ENCODE peak calls at places on chromosomes 1 and 21, in eight cellular contexts. I is mammary epithelial cell, O is RWPE1, T is HL-60, U is uterus, X is brain microvascular endothelial cell, P is foreskin keratinocyte, N is cardiac muscle cell. A is an unnamed sample.

GRCh38 chr1:156082111-156083091 is at the start of gene MEX3A:
- DNase-seq in P (no peak), O (peak), N (peak), I (no peak), T (peak), U (peak), X (peak), A (peak)

GRCh38 chr1:50109647-50110075 is 941 bp downstream of the ELAVL4 start:
- DNase-seq in T (no peak), O (no peak), U (no peak), X (no peak), N (no peak), P (no peak), I (peak), A (no peak)

GRCh38 chr1:228092342-228093049 is 10.0 kb downstream of the ARF1 start:
- DNase-seq in N (no peak), X (no peak), U (no peak), I (no peak), O (no peak), T (no peak), P (no peak), A (no peak)

GRCh38 chr1:104235141-104235540 is 485.4 kb downstream of the AMY1C start:
- DNase-seq in T (no peak), P (no peak), N (no peak), I (no peak), U (no peak), O (no peak), X (no peak), A (no peak)

GRCh38 chr21:38298833-38299232 is 42.0 kb downstream of the KCNJ15 start:
- DNase-seq in U (no peak), P (no peak), T (no peak), O (no peak), X (no peak), I (no peak), N (no peak), A (no peak)

GRCh38 chr1:219130536-219130935 is 43.1 kb upstream of the LYPLAL1 start:
- DNase-seq in P (no peak), X (no peak), O (no peak), I (no peak), T (no peak), N (no peak), U (no peak), A (no peak)

GRCh38 chr1:160837558-160838205 is 25.0 kb downstream of the CD244 start:
- DNase-seq in O (no peak), N (no peak), T (peak), U (no peak), I (peak), P (no peak), X (peak), A (peak)

GRCh38 chr1:13951793-13952751 is 252.1 kb downstream of the PRDM2 start:
- DNase-seq in U (no peak), T (no peak), P (no peak), O (no peak), I (no peak), X (no peak), N (no peak), A (no peak)

GRCh38 chr1:5896706-5897105 is 95.5 kb downstream of the NPHP4 start:
- DNase-seq in N (no peak), I (no peak), O (no peak), X (no peak), T (no peak), U (no peak), P (no peak), A (peak)

GRCh38 chr1:13699510-13699909 is 478 bp upstream of the PRDM2 start:
- DNase-seq in P (no peak), N (no peak), I (no peak), O (peak), T (no peak), U (no peak), X (peak), A (no peak)

GRCh38 chr1:212225416-212225815 is 59.8 kb upstream of the PPP2R5A start:
- DNase-seq in P (no peak), N (no peak), U (no peak), I (no peak), X (no peak), O (no peak), T (no peak), A (no peak)

GRCh38 chr1:220711086-220711809 is 21.1 kb downstream of the C1orf115 start:
- DNase-seq in T (peak), I (no peak), P (no peak), N (no peak), X (no peak), U (no peak), O (no peak), A (no peak)

GRCh38 chr1:155968670-155969069 is 9.7 kb downstream of the ARHGEF2 start:
- DNase-seq in T (no peak), O (no peak), N (peak), I (no peak), P (no peak), X (no peak), U (no peak), A (peak)

GRCh38 chr1:117796226-117796625 is 133.2 kb downstream of the GDAP2 start:
- DNase-seq in U (no peak), P (no peak), T (no peak), I (peak), O (no peak), N (no peak), X (peak), A (no peak)

GRCh38 chr1:161235957-161236775 is 1.8 kb downstream of the NR1I3 start:
- DNase-seq in I (no peak), N (no peak), T (no peak), U (no peak), X (no peak), O (no peak), P (no peak), A (no peak)

GRCh38 chr1:238221738-238222137 is 331.0 kb upstream of the ZP4 start:
- DNase-seq in O (no peak), U (no peak), P (no peak), N (no peak), X (no peak), T (no peak), I (no peak), A (no peak)

GRCh38 chr1:89739013-89739843 is 81.6 kb upstream of the LRRC8D start:
- DNase-seq in O (peak), U (no peak), I (peak), X (peak), N (no peak), P (peak), T (no peak), A (no peak)

GRCh38 chr1:202316186-202316585 is 25.6 kb downstream of the UBE2T start:
- DNase-seq in P (no peak), I (no peak), O (no peak), X (no peak), U (no peak), N (no peak), T (no peak), A (no peak)

GRCh38 chr1:44237721-44238457 is 24.6 kb downstream of the DMAP1 start:
- DNase-seq in U (peak), I (no peak), P (peak), X (peak), T (no peak), N (peak), O (peak), A (no peak)

GRCh38 chr1:247118946-247119446 is 14.8 kb upstream of the ZNF669 start:
- DNase-seq in T (peak), N (peak), O (no peak), P (no peak), I (no peak), U (no peak), X (no peak), A (no peak)

GRCh38 chr1:85168884-85169283 is 31.9 kb downstream of the SYDE2 start:
- DNase-seq in P (no peak), T (no peak), U (no peak), I (no peak), N (no peak), X (no peak), O (no peak), A (no peak)

GRCh38 chr21:34836103-34836932 is 167.5 kb downstream of the CLIC6 start:
- DNase-seq in P (no peak), N (no peak), O (no peak), U (peak), I (peak), T (no peak), X (peak), A (no peak)

GRCh38 chr1:94039871-94040569 is 80.9 kb downstream of the ABCA4 start:
- DNase-seq in I (no peak), N (no peak), P (no peak), T (no peak), X (no peak), O (no peak), U (no peak), A (no peak)

GRCh38 chr1:24713176-24713575 is 32.1 kb upstream of the CLIC4 start:
- DNase-seq in X (no peak), N (no peak), I (no peak), T (no peak), P (peak), O (no peak), U (no peak), A (no peak)

GRCh38 chr1:233081686-233082085 is 131.3 kb downstream of the NTPCR start:
- DNase-seq in P (peak), N (peak), O (no peak), U (no peak), T (peak), I (peak), X (no peak), A (no peak)

GRCh38 chr1:225874431-225874830 is 7.7 kb downstream of the TMEM63A start:
- DNase-seq in X (no peak), I (no peak), N (no peak), T (no peak), P (no peak), U (no peak), O (no peak), A (no peak)

GRCh38 chr21:46099476-46099875 is 1.6 kb downstream of the COL6A2 start:
- DNase-seq in X (no peak), I (no peak), P (no peak), N (no peak), T (no peak), U (peak), O (no peak), A (no peak)

GRCh38 chr1:117166076-117166475 is 44.5 kb upstream of the TRIM45 start:
- DNase-seq in I (peak), O (no peak), T (no peak), U (no peak), N (no peak), X (peak), P (peak), A (no peak)

GRCh38 chr1:204080163-204080903 is 7.4 kb downstream of the SOX13 start:
- DNase-seq in T (no peak), U (peak), N (peak), O (peak), I (peak), P (peak), X (peak), A (no peak)

GRCh38 chr1:192579319-192579738 is 3.8 kb downstream of the RGS1 start:
- DNase-seq in P (peak), X (no peak), T (no peak), I (peak), O (no peak), N (no peak), U (no peak), A (no peak)

GRCh38 chr1:3320246-3321152 is 134.0 kb upstream of the ARHGEF16 start:
- DNase-seq in T (no peak), N (no peak), U (no peak), X (no peak), P (no peak), O (no peak), I (no peak), A (no peak)

GRCh38 chr1:29186707-29187106 is 5.0 kb upstream of the SRSF4 start:
- DNase-seq in T (no peak), X (no peak), N (no peak), O (no peak), I (no peak), P (no peak), U (no peak), A (no peak)

GRCh38 chr1:169484107-169484506 is 1.6 kb downstream of the SLC19A2 start:
- DNase-seq in P (peak), N (peak), T (no peak), U (no peak), O (peak), I (peak), X (no peak), A (no peak)

GRCh38 chr1:161943713-161944112 is 80.0 kb downstream of the OLFML2B start:
- DNase-seq in X (no peak), O (no peak), T (no peak), U (no peak), I (no peak), P (no peak), N (no peak), A (no peak)

GRCh38 chr1:7732331-7732730 is 38.8 kb upstream of the VAMP3 start:
- DNase-seq in U (no peak), P (no peak), I (no peak), X (no peak), O (no peak), N (no peak), T (no peak), A (no peak)

DNA sequence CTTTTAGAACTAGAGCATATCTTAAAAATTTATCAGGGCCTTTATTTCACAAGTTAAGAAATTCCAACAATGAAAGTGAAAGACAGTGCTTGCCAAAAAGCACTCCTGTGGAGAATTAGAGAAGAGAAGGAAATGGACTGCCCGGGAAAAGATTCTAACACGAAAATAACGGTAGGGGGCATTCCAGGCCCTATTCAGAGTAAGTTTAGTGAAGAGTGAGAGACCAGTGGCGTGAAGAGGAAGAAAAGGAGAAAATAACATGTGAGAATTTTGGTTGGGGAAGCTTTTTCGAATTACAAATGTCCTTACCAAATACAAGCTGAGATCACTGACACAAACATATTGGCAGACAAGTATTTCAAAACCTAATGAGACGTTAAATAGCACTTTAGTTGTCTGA is 38.4 kb upstream of the RBM34 start:
- DNase-seq in O (peak), I (peak), X (peak), P (no peak), T (peak), U (no peak), N (peak), A (no peak)
- H3K27ac ChIP-seq in O (no peak), I (no peak), X (no peak), P (no peak), T (no peak), U (no peak), N (peak), A (no peak)

GRCh38 chr1:9315411-9316079 is 22.9 kb downstream of the SPSB1 start:
- DNase-seq in X (peak), O (no peak), I (peak), P (peak), T (no peak), N (no peak), U (no peak), A (no peak)
- H3K27ac ChIP-seq in X (peak), O (peak), I (no peak), P (peak), T (no peak), N (no peak), U (peak), A (no peak)

GRCh38 chr1:66335859-66336640 is 197.9 kb upstream of the SGIP1 start:
- DNase-seq in U (peak), X (peak), O (no peak), P (no peak), I (no peak), N (no peak), T (peak), A (peak)
- H3K27ac ChIP-seq in U (peak), X (peak), O (no peak), P (no peak), I (no peak), N (no peak), T (peak), A (peak)

DNA sequence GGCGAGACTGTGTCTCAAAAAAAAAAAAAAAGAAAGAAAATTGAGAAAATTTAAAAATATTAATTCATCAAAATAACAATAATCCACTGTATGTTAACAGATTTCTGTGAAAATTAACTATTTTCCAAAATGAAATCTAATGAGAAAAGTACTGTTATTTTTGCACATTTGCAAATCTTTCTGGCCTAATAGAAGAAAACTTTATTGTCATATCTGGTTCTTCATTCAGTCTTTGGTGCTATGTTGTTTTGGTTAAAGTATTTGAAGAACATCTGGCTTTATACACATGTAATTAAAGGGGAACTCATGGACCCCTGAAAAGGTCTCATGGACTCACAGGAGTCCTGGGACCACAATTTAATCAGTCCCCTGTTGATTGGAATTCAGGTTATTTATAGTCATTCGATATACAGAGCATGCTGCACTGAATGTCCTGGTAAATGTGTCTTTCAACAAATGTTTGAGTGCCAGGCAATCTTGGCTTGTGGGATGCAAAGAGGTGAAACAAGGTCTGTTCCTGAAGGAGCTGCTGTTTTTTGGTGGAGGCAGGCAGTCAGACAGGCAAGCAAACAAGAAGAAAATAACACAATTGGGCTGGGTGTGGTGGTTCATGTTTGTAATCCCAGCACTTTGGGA is 9.0 kb downstream of the AK4 start:
- DNase-seq in O (no peak), N (no peak), T (no peak), P (no peak), X (no peak), U (no peak), I (no peak), A (no peak)
- H3K27ac ChIP-seq in O (no peak), N (no peak), T (no peak), P (no peak), X (no peak), U (no peak), I (no peak), A (no peak)

GRCh38 chr21:41736423-41736822 is 30.4 kb downstream of the RIPK4 start:
- DNase-seq in I (no peak), T (no peak), O (no peak), U (no peak), N (no peak), P (no peak), X (no peak), A (no peak)

GRCh38 chr21:41740604-41741252 is 26.1 kb downstream of the RIPK4 start:
- DNase-seq in T (no peak), O (no peak), N (no peak), U (no peak), I (no peak), X (no peak), P (no peak), A (no peak)

GRCh38 chr21:41739011-41739410 is 27.8 kb downstream of the RIPK4 start:
- DNase-seq in P (no peak), N (no peak), I (no peak), X (no peak), U (no peak), O (no peak), T (no peak), A (no peak)

GRCh38 chr21:41739936-41740335 is 26.9 kb downstream of the RIPK4 start:
- DNase-seq in N (no peak), U (no peak), P (no peak), X (no peak), T (no peak), O (no peak), I (no peak), A (no peak)

DNA sequence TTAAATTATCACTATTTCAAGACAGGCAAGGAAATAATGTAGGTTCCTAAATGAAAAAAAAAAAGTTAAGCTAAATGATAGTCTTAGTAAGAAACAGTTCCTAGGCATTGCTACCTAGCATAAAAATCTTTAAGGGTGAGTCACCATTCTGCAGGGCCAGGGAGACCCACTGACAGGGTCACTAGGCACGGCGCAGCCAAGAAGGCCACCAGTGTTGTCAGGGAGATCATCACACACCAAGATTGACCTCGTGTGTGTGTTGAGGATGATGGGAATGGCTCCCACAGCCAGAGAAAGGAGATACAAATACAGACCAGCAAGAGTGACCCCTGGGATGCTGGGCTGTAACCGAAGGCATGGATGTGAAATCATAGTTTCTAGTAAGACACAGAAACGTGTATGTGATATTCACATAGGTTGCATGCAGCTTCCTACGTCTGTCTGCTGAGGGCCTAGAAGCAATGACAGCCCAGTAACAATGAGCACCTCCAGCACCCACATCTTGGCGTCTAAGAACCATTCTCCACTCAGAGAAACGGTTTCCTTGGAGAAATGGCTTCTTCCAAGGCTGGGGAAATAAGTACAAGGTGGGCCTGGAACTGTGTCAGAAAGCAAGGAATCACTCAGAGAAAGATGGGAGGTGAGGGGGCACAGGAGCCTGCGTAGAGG is 29.1 kb downstream of the RIPK4 start:
- DNase-seq in N (no peak), U (no peak), O (no peak), P (no peak), T (no peak), I (no peak), X (no peak), A (no peak)
- H3K27ac ChIP-seq in N (no peak), U (no peak), O (no peak), P (no peak), T (no peak), I (no peak), X (no peak), A (no peak)

GRCh38 chr1:42259739-42260064 is 75.3 kb downstream of the FOXJ3 start:
- DNase-seq in I (peak), X (peak), P (no peak), U (no peak), N (no peak), O (no peak), T (no peak), A (no peak)
- H3K27ac ChIP-seq in I (no peak), X (no peak), P (no peak), U (no peak), N (peak), O (no peak), T (peak), A (peak)

DNA sequence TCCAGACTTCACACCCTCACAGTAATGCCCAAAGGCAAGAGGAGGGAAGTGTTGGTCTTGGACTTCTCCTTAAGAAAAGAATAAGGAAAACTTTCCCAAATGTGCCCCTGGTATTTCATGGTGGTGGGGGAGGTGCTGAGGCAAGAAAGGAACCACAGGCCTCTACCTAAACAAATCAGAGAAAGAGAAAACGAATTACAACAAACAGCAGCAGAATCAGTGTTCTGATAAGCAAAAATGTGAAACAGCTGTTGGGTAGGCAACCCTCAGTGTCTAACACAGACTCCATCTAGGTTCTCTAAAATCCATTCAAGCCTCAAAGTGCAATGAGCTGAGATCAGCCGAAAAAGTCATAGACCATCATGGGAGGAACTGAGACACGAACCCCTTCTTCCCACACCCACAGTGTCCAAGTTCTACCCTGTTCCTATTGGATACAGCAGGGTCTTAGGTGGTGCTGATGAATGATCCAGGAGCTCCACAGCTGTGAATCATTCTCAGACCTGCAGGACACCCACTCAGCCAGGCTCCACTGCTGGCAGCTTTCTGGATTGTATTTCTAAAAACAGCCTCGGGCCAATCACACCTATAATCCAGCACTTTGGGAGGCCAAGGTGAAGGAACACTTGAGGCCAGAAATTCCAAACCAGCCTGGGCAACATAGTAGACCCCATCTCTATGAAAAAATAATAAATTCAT is 149.1 kb downstream of the PLPP3 start:
- DNase-seq in P (no peak), N (no peak), U (no peak), I (no peak), O (no peak), T (no peak), X (no peak), A (no peak)
- H3K27ac ChIP-seq in P (no peak), N (no peak), U (no peak), I (no peak), O (no peak), T (no peak), X (no peak), A (no peak)

A was measured in substantia nigra.